ENCODE peak calls at places on chromosomes 6 and 20, in five cellular contexts. L is activated T-cell treated with anti-CD3 and anti-CD28 coated beads for 1 hour, P is T-helper 1 cell, Q is brain microvascular endothelial cell, O is pons. J is an unnamed sample.

GRCh38 chr6:20409427-20409971 is 7.8 kb downstream of the E2F3 start:
- DNase-seq in Q (no peak), L (no peak), O (no peak), P (no peak), J (no peak)

GRCh38 chr20:40945754-40946451 is 82.7 kb upstream of the TOP1 start:
- DNase-seq in O (peak; percentile 75), L (no peak), P (no peak), Q (peak; percentile 60), J (peak; percentile 79)

GRCh38 chr20:58306421-58307261 is 2.9 kb upstream of the RAB22A start:
- DNase-seq in P (peak; percentile 69), L (peak; percentile 46), Q (peak; percentile 92), O (peak; percentile 79), J (no peak)

GRCh38 chr6:35948725-35949124 is 27.8 kb upstream of the SRPK1 start:
- DNase-seq in L (no peak), Q (peak; percentile 24), P (no peak), O (peak; percentile 1), J (no peak)

GRCh38 chr6:139985236-139985815 is 610.9 kb upstream of the CITED2 start:
- DNase-seq in L (no peak), O (no peak), Q (no peak), P (no peak), J (no peak)

GRCh38 chr6:99611148-99611547 is 4.5 kb downstream of the PRDM13 start:
- DNase-seq in O (no peak), P (no peak), L (no peak), Q (no peak), J (no peak)

GRCh38 chr6:74044417-74045096 is 348.6 kb downstream of the CD109 start:
- DNase-seq in P (no peak), Q (peak; percentile 51), O (no peak), L (no peak), J (no peak)

GRCh38 chr6:145882121-145882531 is 67.5 kb upstream of the FBXO30 start:
- DNase-seq in P (no peak), L (no peak), Q (no peak), O (no peak), J (no peak)

GRCh38 chr6:15399651-15400470 is 154.0 kb downstream of the JARID2 start:
- DNase-seq in Q (peak; percentile 83), L (no peak), P (no peak), O (peak; percentile 92), J (peak; percentile 92)

GRCh38 chr20:50678213-50678898 is 13.0 kb downstream of the RIPOR3 start:
- DNase-seq in P (no peak), Q (no peak), O (no peak), L (no peak), J (no peak)

GRCh38 chr6:106637718-106638341 is 8.5 kb downstream of the QRSL1 start:
- DNase-seq in L (no peak), P (no peak), Q (no peak), O (peak; percentile 47), J (no peak)

GRCh38 chr6:43436577-43437282 is 9.4 kb downstream of the ABCC10 start:
- DNase-seq in L (no peak), P (no peak), Q (peak; percentile 61), O (no peak), J (peak; percentile 96)

GRCh38 chr6:168880271-168880670 is 373.4 kb downstream of the THBS2 start:
- DNase-seq in L (no peak), P (no peak), Q (no peak), O (no peak), J (no peak)

GRCh38 chr6:5501837-5502236 is 240.5 kb downstream of the FARS2 start:
- DNase-seq in Q (no peak), P (no peak), O (no peak), L (no peak), J (no peak)

GRCh38 chr6:141890661-141891060 is 242.1 kb upstream of the GJE1 start:
- DNase-seq in L (no peak), P (no peak), Q (no peak), O (no peak), J (no peak)

GRCh38 chr20:37394543-37395410 is 48.8 kb downstream of the SRC start:
- DNase-seq in P (no peak), Q (no peak), O (no peak), L (no peak), J (no peak)

GRCh38 chr6:4466260-4466659 is 309.9 kb upstream of the CDYL start:
- DNase-seq in O (peak; percentile 44), Q (no peak), L (no peak), P (no peak), J (no peak)

GRCh38 chr6:53526000-53526399 is 18.9 kb downstream of the GCLC start:
- DNase-seq in O (peak; percentile 84), L (no peak), Q (no peak), P (no peak), J (no peak)

GRCh38 chr6:30876039-30876730 is 8.1 kb upstream of the DDR1 start:
- DNase-seq in O (no peak), L (no peak), P (no peak), Q (peak; percentile 71), J (peak; percentile 93)

J was measured in cardiac muscle cell.